ENCODE peak calls at places on chromosome X, in eight cellular contexts. D is GM23338, X is K562, P is HCT116, W is GM12878, L is HepG2, H is SK-N-SH, Q is H1. N is an unnamed sample.
A peak's percentile ranks its signal among the peaks of the same experiment; 100 is the strongest.

GRCh38 chrX:38652934-38653442 is 91.6 kb downstream of the TSPAN7 start:
- DNase-seq in D (no peak), X (peak; percentile 64), P (no peak), W (no peak), L (no peak), H (no peak), Q (no peak), N (no peak)

GRCh38 chrX:39759526-39760224 is 338.1 kb downstream of the BCOR start:
- DNase-seq in D (no peak), X (no peak), P (no peak), W (no peak), L (no peak), H (peak; percentile 39), Q (no peak), N (peak; percentile 76)

GRCh38 chrX:47146121-47146935 is 1.3 kb downstream of the RBM10 start:
- DNase-seq in D (no peak), X (no peak), P (no peak), W (no peak), L (no peak), H (no peak), Q (no peak), N (no peak)

GRCh38 chrX:17242470-17242869 is 132.5 kb upstream of the NHS start:
- DNase-seq in D (peak; percentile 62), X (peak; percentile 43), P (peak; percentile 34), W (no peak), L (peak; percentile 10), H (peak; percentile 57), Q (peak; percentile 1), N (peak; percentile 62)

GRCh38 chrX:9745417-9746115 is 20.1 kb downstream of the GPR143 start:
- DNase-seq in D (no peak), X (no peak), P (no peak), W (no peak), L (no peak), H (no peak), Q (no peak), N (peak; percentile 95)

GRCh38 chrX:118990512-118991227 is 16.3 kb downstream of the LONRF3 start:
- DNase-seq in D (peak; percentile 42), X (no peak), P (no peak), W (no peak), L (no peak), H (no peak), Q (no peak), N (no peak)

GRCh38 chrX:13085533-13085932 is 41.1 kb upstream of the FAM9C start:
- DNase-seq in D (no peak), X (no peak), P (no peak), W (peak; percentile 74), L (no peak), H (no peak), Q (no peak), N (no peak)

GRCh38 chrX:115901241-115901640 is 269.3 kb upstream of the AGTR2 start:
- DNase-seq in D (no peak), X (no peak), P (no peak), W (no peak), L (no peak), H (no peak), Q (no peak), N (no peak)

GRCh38 chrX:15188039-15188438 is 81.8 kb downstream of the ASB9 start:
- DNase-seq in D (peak; percentile 5), X (no peak), P (no peak), W (no peak), L (no peak), H (no peak), Q (no peak), N (no peak)

GRCh38 chrX:34638116-34638515 is 19.0 kb downstream of the TMEM47 start:
- DNase-seq in D (peak; percentile 51), X (peak; percentile 10), P (no peak), W (no peak), L (peak; percentile 1), H (peak; percentile 7), Q (no peak), N (peak; percentile 39)

GRCh38 chrX:151789179-151789800 is 54.7 kb downstream of the CNGA2 start:
- DNase-seq in D (no peak), X (no peak), P (no peak), W (no peak), L (no peak), H (no peak), Q (no peak), N (peak; percentile 39)

GRCh38 chrX:14672611-14673172 is 143.4 kb downstream of the GLRA2 start:
- DNase-seq in D (no peak), X (no peak), P (no peak), W (no peak), L (no peak), H (no peak), Q (no peak), N (no peak)

DNA sequence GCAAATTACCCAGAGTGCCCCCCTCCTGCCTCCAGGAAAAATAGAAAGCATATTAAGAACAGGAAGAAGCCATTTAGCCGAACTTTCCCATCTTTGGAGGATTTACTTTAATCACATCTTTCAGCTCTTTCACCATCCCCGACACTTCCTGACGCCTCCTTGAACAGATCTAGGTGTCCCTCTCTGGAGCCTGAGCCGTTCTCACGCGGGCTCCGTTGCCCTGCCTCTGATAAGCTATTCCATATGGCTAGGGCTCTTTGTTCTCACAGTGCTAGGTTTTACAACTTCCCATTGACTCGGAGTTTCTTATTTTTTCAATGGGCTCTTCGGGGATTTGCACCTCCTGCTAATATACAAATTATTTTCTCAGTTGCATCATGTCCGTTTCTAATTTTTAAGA is 82.1 kb upstream of the GPC4 start:
- DNase-seq in D (peak; percentile 10), X (no peak), P (no peak), W (no peak), L (no peak), H (no peak), Q (no peak), N (no peak)
- TF ChIP-seq POLR2AphosphoS5 in D (no peak), X (no peak), P (no peak), W (no peak), L (no peak), H (no peak), Q (no peak), N (no peak)

DNA sequence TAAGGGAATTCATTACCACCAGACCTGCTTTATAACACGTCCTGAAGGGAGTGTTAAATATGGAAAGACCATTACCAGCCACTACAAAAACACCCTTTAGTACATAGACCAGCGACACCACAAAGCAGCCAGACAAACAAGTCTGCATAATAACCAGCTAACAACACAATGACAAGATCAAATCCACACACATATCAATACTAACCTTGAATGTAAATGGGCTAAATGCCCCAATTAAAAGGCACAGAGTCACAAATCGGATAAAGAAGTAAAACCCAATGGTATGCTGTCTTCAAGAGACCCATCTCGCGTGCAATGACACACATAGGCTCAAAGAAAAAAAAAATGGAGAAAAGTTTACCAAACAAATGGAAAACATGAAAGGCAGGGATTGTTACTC is 36.9 kb downstream of the FGF16 start:
- DNase-seq in D (no peak), X (no peak), P (no peak), W (no peak), L (no peak), H (no peak), Q (no peak), N (no peak)
- H2AFZ ChIP-seq in D (no peak overlapping the region), X (no peak overlapping the region), P (no peak overlapping the region), W (no peak overlapping the region), L (no peak overlapping the region), H (no peak overlapping the region), Q (no peak overlapping the region), N (no peak overlapping the region)

DNA sequence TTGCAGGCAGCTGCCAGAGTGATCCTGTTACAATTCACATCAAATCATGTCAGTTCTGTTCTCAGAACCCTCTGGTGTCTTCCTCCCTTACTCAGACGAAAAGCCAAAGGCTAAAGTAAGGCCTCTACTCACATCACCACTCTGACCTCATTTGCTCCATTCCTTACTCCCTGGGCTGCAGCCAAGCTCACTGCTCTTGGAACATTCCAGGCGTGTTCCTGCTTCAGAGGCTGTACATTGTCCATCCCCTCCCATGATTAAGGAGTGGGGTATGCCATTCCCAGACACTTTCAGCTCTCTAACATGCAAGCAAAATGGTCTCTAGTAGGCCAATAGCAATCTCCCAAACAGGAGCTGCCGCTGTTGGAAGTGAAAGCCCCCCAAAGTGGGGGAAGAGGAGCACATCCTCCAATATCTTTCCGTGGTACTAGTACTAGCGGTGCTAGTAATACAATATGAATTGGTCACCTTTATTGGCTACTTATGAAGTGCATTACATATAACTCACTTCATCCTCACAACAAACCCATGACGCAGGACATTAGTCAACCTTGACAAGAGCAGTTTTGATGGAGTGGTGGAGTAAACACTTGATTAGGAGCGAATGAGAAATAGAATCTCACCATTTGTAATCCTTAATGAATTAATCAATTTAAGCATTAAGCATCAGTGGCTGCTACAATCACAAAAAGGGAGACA is 15.0 kb downstream of the GAB3 start:
- DNase-seq in D (no peak), X (no peak), P (no peak), W (no peak), L (no peak), H (no peak), Q (no peak), N (peak; percentile 78)
- TF ChIP-seq POLR2AphosphoS5 in D (no peak), X (no peak), P (no peak), W (no peak), L (no peak), H (peak; percentile 31), Q (no peak), N (no peak)

GRCh38 chrX:30957753-30958152 is 68.7 kb upstream of the TAB3 start:
- DNase-seq in D (no peak), X (no peak), P (no peak), W (no peak), L (peak; percentile 20), H (no peak), Q (no peak), N (no peak)
- H2AFZ ChIP-seq in D (no peak overlapping the region), X (no peak overlapping the region), P (no peak overlapping the region), W (no peak overlapping the region), L (no peak overlapping the region), H (no peak overlapping the region), Q (no peak overlapping the region), N (no peak overlapping the region)

DNA sequence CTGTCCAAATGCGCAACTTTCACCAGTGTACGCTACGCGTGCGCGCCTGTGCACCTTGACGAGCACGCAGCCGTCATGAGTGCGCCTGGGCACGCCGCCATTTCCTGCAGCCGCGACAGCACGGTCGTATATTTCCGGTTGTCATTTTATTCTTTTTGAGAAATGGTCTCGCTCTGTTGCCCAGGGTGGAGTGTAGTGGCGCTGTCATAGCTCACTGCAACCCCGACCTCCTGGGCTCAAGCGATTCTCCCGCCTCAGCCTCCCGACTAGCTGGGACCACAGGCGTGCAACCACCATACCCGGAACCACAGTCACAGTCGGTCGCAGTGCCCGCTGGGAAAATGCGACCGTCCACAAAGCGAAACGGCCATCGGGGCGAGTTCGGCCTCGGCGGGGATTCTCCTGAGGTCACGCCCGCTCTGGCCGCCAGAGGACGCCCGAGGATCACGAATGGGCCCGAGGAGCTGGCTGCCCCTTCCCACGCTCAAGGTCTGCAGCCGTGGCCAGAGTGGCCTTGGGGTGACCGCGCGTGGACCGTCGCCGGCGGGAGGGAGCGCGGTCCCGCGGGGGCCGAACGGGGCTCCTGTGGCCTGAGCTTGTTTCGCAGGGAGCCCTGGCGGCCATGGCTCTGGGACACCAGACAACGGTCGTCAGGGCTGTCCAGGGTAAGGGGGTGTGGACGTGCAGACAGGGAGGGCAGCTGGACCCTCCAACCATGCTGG is 23.7 kb upstream of the PNMA3 start:
- DNase-seq in D (peak; percentile 64), X (peak; percentile 74), P (peak; percentile 21), W (no peak), L (peak; percentile 21), H (peak; percentile 89), Q (no peak), N (peak; percentile 56)
- TF ChIP-seq POLR2AphosphoS5 in D (no peak), X (no peak), P (no peak), W (no peak), L (no peak), H (no peak), Q (no peak), N (no peak)

N was measured in endothelial cell of umbilical vein.